ENCODE peak calls at places on chromosomes 16 and 17, in nine cellular contexts. O, R, W, T, Y, V, X, G and U are unnamed samples. For H3K9me3, the result is how much of the 10 kb centered on the place peaks cover.

GRCh38 chr17:28372203-28372944 is 880 bp downstream of the SARM1 start:
- DNase-seq in T (no peak), Y (peak), G (peak), W (no peak), R (no peak), V (peak), X (no peak), O (no peak), U (no peak)

GRCh38 chr17:78362671-78363070 is 2.8 kb upstream of the SOCS3 start:
- DNase-seq in R (no peak), G (no peak), V (no peak), X (no peak), O (no peak), Y (no peak), T (no peak), W (no peak), U (no peak)

GRCh38 chr16:67562526-67562917 is at the start of gene CTCF:
- DNase-seq in W (no peak), O (no peak), X (peak), V (peak), Y (peak), T (peak), R (peak), G (peak), U (peak)

GRCh38 chr17:41970901-41971331 is 4.3 kb downstream of the CNP start:
- DNase-seq in Y (peak), O (no peak), W (no peak), T (no peak), G (no peak), R (no peak), X (no peak), V (no peak), U (no peak)

GRCh38 chr17:78889525-78889924 is 13.5 kb downstream of the CEP295NL start:
- DNase-seq in G (no peak), W (no peak), Y (no peak), T (peak), X (no peak), R (no peak), O (no peak), V (no peak), U (no peak)

GRCh38 chr16:56950881-56951771 is 10.6 kb upstream of the CETP start:
- DNase-seq in V (peak), X (peak), R (peak), G (peak), T (peak), O (no peak), Y (peak), W (no peak), U (peak)

GRCh38 chr17:70405492-70406220 is 236.3 kb downstream of the KCNJ2 start:
- DNase-seq in X (no peak), G (no peak), R (no peak), T (no peak), V (no peak), W (peak), Y (peak), O (no peak), U (no peak)

GRCh38 chr16:61366006-61366405 is 670.2 kb downstream of the CDH8 start:
- DNase-seq in W (no peak), V (no peak), G (no peak), X (no peak), O (no peak), Y (no peak), R (no peak), T (no peak), U (no peak)

GRCh38 chr16:47646914-47647313 is 185.8 kb downstream of the PHKB start:
- DNase-seq in R (no peak), G (no peak), W (no peak), V (no peak), O (no peak), X (no peak), Y (no peak), T (no peak), U (no peak)

GRCh38 chr17:31388351-31388750 is 3.1 kb upstream of the RAB11FIP4 start:
- DNase-seq in T (no peak), R (no peak), Y (no peak), W (no peak), G (no peak), V (no peak), O (no peak), X (no peak), U (no peak)

GRCh38 chr17:58219789-58220183 is 731 bp upstream of the MKS1 start:
- DNase-seq in Y (peak), R (peak), G (peak), V (no peak), X (peak), T (no peak), O (no peak), W (no peak), U (no peak)

GRCh38 chr17:18978655-18979054 is 25.9 kb downstream of the FAM83G start:
- DNase-seq in W (no peak), O (no peak), V (no peak), G (no peak), T (no peak), R (no peak), Y (no peak), X (no peak), U (no peak)

GRCh38 chr16:50884066-50884860 is 142.4 kb downstream of the CYLD start:
- DNase-seq in R (peak), W (no peak), Y (no peak), T (no peak), V (no peak), O (no peak), X (no peak), G (peak), U (no peak)

GRCh38 chr17:55649935-55650597 is 72.6 kb downstream of the TMEM100 start:
- DNase-seq in O (no peak), G (no peak), R (no peak), X (no peak), T (no peak), Y (no peak), W (no peak), V (no peak), U (no peak)

GRCh38 chr17:40063915-40064531 is 1.3 kb downstream of the THRA start:
- DNase-seq in R (peak), G (no peak), V (no peak), Y (no peak), W (no peak), X (no peak), T (no peak), O (no peak), U (no peak)

GRCh38 chr16:56041556-56042140 is 149.6 kb upstream of the GNAO1 start:
- DNase-seq in X (no peak), V (no peak), W (no peak), R (peak), T (peak), Y (no peak), O (peak), G (peak), U (no peak)

GRCh38 chr17:63675607-63676539 is 24.1 kb downstream of the LIMD2 start:
- DNase-seq in G (peak), Y (peak), X (peak), V (no peak), R (peak), T (peak), O (no peak), W (no peak), U (peak)

GRCh38 chr16:558298-559020 is 1.7 kb upstream of the PRR35 start:
- DNase-seq in X (no peak), V (no peak), R (peak), Y (no peak), T (no peak), W (no peak), G (no peak), O (no peak), U (no peak)

GRCh38 chr17:40541873-40542561 is 23.3 kb downstream of the CCR7 start:
- DNase-seq in X (no peak), V (peak), R (no peak), T (no peak), O (no peak), G (no peak), Y (peak), W (no peak), U (no peak)

GRCh38 chr16:58843675-58844074 is 109.6 kb upstream of the GOT2 start:
- DNase-seq in T (no peak), Y (peak), W (peak), G (peak), O (no peak), X (no peak), R (peak), V (no peak), U (no peak)

GRCh38 chr16:24700549-24701392 is 28.7 kb upstream of the TNRC6A start:
- DNase-seq in Y (peak), W (peak), T (peak), O (peak), G (peak), V (no peak), X (peak), R (peak), U (peak)

GRCh38 chr16:546909-547770 is 13.1 kb upstream of the PRR35 start:
- DNase-seq in V (peak), G (peak), R (no peak), O (no peak), Y (peak), W (no peak), X (peak), T (peak), U (peak)

GRCh38 chr17:40318835-40319332 is 9.9 kb downstream of the RARA start:
- DNase-seq in V (peak), R (no peak), T (no peak), Y (peak), G (peak), O (no peak), X (no peak), W (no peak), U (peak)

GRCh38 chr17:75615301-75615700 is 17.9 kb upstream of the SMIM5 start:
- DNase-seq in Y (no peak), G (no peak), V (no peak), T (no peak), O (no peak), R (no peak), W (no peak), X (no peak), U (no peak)

GRCh38 chr16:54931041-54931756 is 534 bp downstream of the IRX5 start:
- DNase-seq in X (no peak), W (no peak), Y (peak), T (no peak), R (no peak), O (no peak), V (no peak), G (peak), U (no peak)

GRCh38 chr17:181213-182163 is at the start of gene DOC2B:
- DNase-seq in X (peak), T (peak), V (peak), O (no peak), W (no peak), Y (peak), R (no peak), G (peak), U (no peak)

GRCh38 chr17:17835415-17836249 is 1.2 kb downstream of the SREBF1 start:
- DNase-seq in W (no peak), X (no peak), O (no peak), G (no peak), T (no peak), R (no peak), Y (no peak), V (no peak), U (no peak)

GRCh38 chr17:29918922-29919856 is 10.8 kb downstream of the SSH2 start:
- DNase-seq in V (no peak), Y (peak), G (no peak), O (no peak), W (no peak), R (no peak), T (no peak), X (no peak), U (no peak)

GRCh38 chr17:77376795-77377751 is 236.3 kb downstream of the SEC14L1 start:
- DNase-seq in V (no peak), X (peak), T (no peak), R (peak), W (no peak), O (no peak), Y (no peak), G (peak), U (peak)

GRCh38 chr16:19997264-19997663 is 76.4 kb downstream of the GPR139 start:
- DNase-seq in V (no peak), T (no peak), Y (no peak), X (no peak), O (no peak), R (no peak), G (no peak), W (no peak), U (no peak)

GRCh38 chr17:82103588-82104451 is 5.8 kb upstream of the FASN start:
- DNase-seq in X (peak), O (no peak), W (no peak), G (no peak), V (no peak), R (peak), T (peak), Y (no peak), U (peak)
- H3K9me3 ChIP-seq in X (under half), O (under half), W (under half), G (under half), V (under half), R (under half), T (under half), Y (under half), U (under half)

GRCh38 chr17:50056217-50056960 is 479 bp downstream of the ITGA3 start:
- DNase-seq in X (peak), R (peak), G (peak), W (no peak), Y (peak), T (peak), V (peak), O (no peak), U (peak)

GRCh38 chr17:50055426-50056216 is at the start of gene ITGA3:
- DNase-seq in T (peak), R (no peak), X (peak), G (peak), V (peak), W (no peak), Y (peak), O (peak), U (peak)

GRCh38 chr17:50057521-50057991 is 1.6 kb downstream of the ITGA3 start:
- DNase-seq in O (no peak), R (no peak), Y (no peak), W (no peak), X (no peak), G (no peak), V (peak), T (peak), U (no peak)

GRCh38 chr17:50058296-50058945 is 2.5 kb downstream of the ITGA3 start:
- DNase-seq in T (no peak), Y (no peak), W (no peak), X (no peak), V (peak), R (no peak), G (no peak), O (no peak), U (no peak)

GRCh38 chr17:50056961-50057330 is 1.0 kb downstream of the ITGA3 start:
- DNase-seq in W (no peak), Y (peak), O (no peak), T (peak), X (no peak), R (no peak), G (no peak), V (no peak), U (no peak)
- TF ChIP-seq POLR2AphosphoS5 in W (no peak), Y (no peak), O (no peak), T (no peak), X (no peak), R (no peak), G (no peak), V (no peak), U (peak)

GRCh38 chr17:13601776-13602551 is at the start of gene HS3ST3A1:
- DNase-seq in V (peak), X (peak), O (peak), T (peak), G (peak), Y (no peak), W (no peak), R (no peak), U (peak)
- H3K4me3 ChIP-seq in V (peak), X (peak), O (peak), T (peak), G (peak), Y (no peak), W (no peak), R (peak), U (peak)

GRCh38 chr17:22599322-22599721 is 907.0 kb downstream of the KCNJ18 start:
- DNase-seq in R (no peak), G (no peak), X (no peak), V (no peak), T (no peak), O (no peak), Y (no peak), W (no peak), U (no peak)
- H3K9me3 ChIP-seq in R (under half), G (under half), X (under half), V (under half), T (under half), O (under half), Y (under half), W (under half), U (under half)

GRCh38 chr17:43533699-43534098 is 12.4 kb downstream of the ETV4 start:
- DNase-seq in X (no peak), T (no peak), R (no peak), V (no peak), G (no peak), O (no peak), W (no peak), Y (no peak), U (no peak)
- TF ChIP-seq POLR2AphosphoS5 in X (no peak), T (no peak), R (no peak), V (no peak), G (no peak), O (no peak), W (no peak), Y (no peak), U (no peak)

GRCh38 chr16:75252946-75253911 is 1.8 kb upstream of the BCAR1 start:
- DNase-seq in T (no peak), G (no peak), R (no peak), O (peak), Y (peak), W (no peak), X (no peak), V (peak), U (peak)

GRCh38 chr16:75250809-75251279 is 580 bp downstream of the BCAR1 start:
- DNase-seq in X (no peak), G (peak), R (peak), O (no peak), V (no peak), T (peak), W (no peak), Y (no peak), U (peak)

GRCh38 chr16:75251280-75252048 is at the start of gene BCAR1:
- DNase-seq in T (peak), R (peak), X (peak), G (peak), W (no peak), O (peak), V (peak), Y (peak), U (peak)

GRCh38 chr16:75250089-75250808 is 1.2 kb downstream of the BCAR1 start:
- DNase-seq in V (no peak), W (no peak), O (no peak), G (no peak), R (no peak), Y (no peak), X (peak), T (peak), U (no peak)

GRCh38 chr16:75252049-75252864 is 833 bp upstream of the BCAR1 start:
- DNase-seq in R (no peak), X (no peak), W (no peak), O (no peak), V (peak), T (no peak), Y (no peak), G (no peak), U (peak)
- H3K4me3 ChIP-seq in R (peak), X (no peak), W (peak), O (no peak), V (no peak), T (no peak), Y (no peak), G (peak), U (peak)